ENCODE peak calls at places on chromosome 18, in nine cellular contexts. K is ovary, G is fibroblast of pulmonary artery, B is GM20000, J is cardiac muscle cell, Z is nephron progenitor cell, V is epithelial cell of esophagus, I is osteocyte, U is AG09309. L is an unnamed sample.
A peak's percentile ranks its signal among the peaks of the same experiment; 100 is the strongest.

GRCh38 chr18:14945984-14946383 is 198.0 kb downstream of the ANKRD30B start:
- DNase-seq in K (no peak), G (no peak), B (no peak), J (no peak), Z (no peak), V (no peak), I (peak; percentile 73), U (no peak), L (no peak)

GRCh38 chr18:11871501-11871900 is 20.3 kb downstream of the CHMP1B start:
- DNase-seq in K (no peak), G (no peak), B (peak; percentile 43), J (no peak), Z (no peak), V (peak; percentile 54), I (no peak), U (no peak), L (no peak)

GRCh38 chr18:7817596-7817995 is 250.5 kb downstream of the PTPRM start:
- DNase-seq in K (no peak), G (no peak), B (no peak), J (no peak), Z (no peak), V (no peak), I (no peak), U (no peak), L (no peak)

GRCh38 chr18:77766421-77766820 is 516.8 kb downstream of the GALR1 start:
- DNase-seq in K (no peak), G (no peak), B (no peak), J (no peak), Z (no peak), V (no peak), I (no peak), U (no peak), L (no peak)

GRCh38 chr18:56309104-56309503 is 329.3 kb downstream of the TXNL1 start:
- DNase-seq in K (no peak), G (peak; percentile 6), B (no peak), J (no peak), Z (no peak), V (no peak), I (no peak), U (no peak), L (no peak)

GRCh38 chr18:44876024-44876423 is 195.3 kb downstream of the SETBP1 start:
- DNase-seq in K (no peak), G (no peak), B (no peak), J (no peak), Z (no peak), V (no peak), I (no peak), U (no peak), L (no peak)

GRCh38 chr18:55489034-55489741 is 98.8 kb downstream of the TCF4 start:
- DNase-seq in K (no peak), G (no peak), B (no peak), J (peak; percentile 43), Z (no peak), V (no peak), I (no peak), U (no peak), L (no peak)

GRCh38 chr18:12308386-12309100 is 502 bp downstream of the TUBB6 start:
- DNase-seq in K (peak; percentile 89), G (peak; percentile 92), B (peak; percentile 87), J (peak; percentile 80), Z (peak; percentile 74), V (peak; percentile 84), I (peak; percentile 94), U (peak; percentile 67), L (peak; percentile 85)

GRCh38 chr18:54883816-54884604 is 55.7 kb downstream of the RAB27B start:
- DNase-seq in K (no peak), G (no peak), B (no peak), J (no peak), Z (no peak), V (peak; percentile 44), I (no peak), U (no peak), L (no peak)

GRCh38 chr18:44680271-44681038 is at the start of gene SETBP1:
- DNase-seq in K (peak; percentile 83), G (peak; percentile 40), B (peak; percentile 78), J (peak; percentile 72), Z (peak; percentile 70), V (peak; percentile 56), I (peak; percentile 89), U (peak; percentile 20), L (peak; percentile 84)

GRCh38 chr18:58257461-58257860 is 213.4 kb downstream of the NEDD4L start:
- DNase-seq in K (no peak), G (no peak), B (peak; percentile 66), J (no peak), Z (peak; percentile 23), V (no peak), I (no peak), U (no peak), L (no peak)

GRCh38 chr18:48767090-48767670 is 183.6 kb downstream of the SMAD7 start:
- DNase-seq in K (no peak), G (peak; percentile 46), B (no peak), J (peak; percentile 82), Z (peak; percentile 45), V (no peak), I (no peak), U (no peak), L (peak; percentile 65)

GRCh38 chr18:12088096-12088495 is 5.5 kb upstream of the ANKRD62 start:
- DNase-seq in K (no peak), G (no peak), B (no peak), J (no peak), Z (no peak), V (no peak), I (no peak), U (no peak), L (no peak)

GRCh38 chr18:62938006-62938405 is 222.7 kb downstream of the PHLPP1 start:
- DNase-seq in K (no peak), G (peak; percentile 43), B (no peak), J (no peak), Z (no peak), V (no peak), I (no peak), U (peak; percentile 58), L (no peak)

GRCh38 chr18:10032331-10032979 is 118.6 kb downstream of the VAPA start:
- DNase-seq in K (peak; percentile 62), G (no peak), B (peak; percentile 34), J (peak; percentile 23), Z (peak; percentile 39), V (no peak), I (no peak), U (no peak), L (no peak)
- TF ChIP-seq CTCF in K (no peak), G (peak; percentile 5), B (no peak), J (peak; percentile 47), Z (peak; percentile 35), V (no peak), I (peak; percentile 24), U (no peak), L (peak; percentile 45)

GRCh38 chr18:32712860-32713259 is 60.0 kb downstream of the KLHL14 start:
- DNase-seq in K (no peak), G (no peak), B (no peak), J (no peak), Z (no peak), V (no peak), I (no peak), U (no peak), L (no peak)

GRCh38 chr18:32711862-32712261 is 61.0 kb downstream of the KLHL14 start:
- DNase-seq in K (no peak), G (no peak), B (no peak), J (no peak), Z (no peak), V (no peak), I (no peak), U (no peak), L (no peak)

GRCh38 chr18:32717151-32717550 is 55.7 kb downstream of the KLHL14 start:
- DNase-seq in K (no peak), G (no peak), B (no peak), J (no peak), Z (no peak), V (no peak), I (no peak), U (no peak), L (no peak)

DNA sequence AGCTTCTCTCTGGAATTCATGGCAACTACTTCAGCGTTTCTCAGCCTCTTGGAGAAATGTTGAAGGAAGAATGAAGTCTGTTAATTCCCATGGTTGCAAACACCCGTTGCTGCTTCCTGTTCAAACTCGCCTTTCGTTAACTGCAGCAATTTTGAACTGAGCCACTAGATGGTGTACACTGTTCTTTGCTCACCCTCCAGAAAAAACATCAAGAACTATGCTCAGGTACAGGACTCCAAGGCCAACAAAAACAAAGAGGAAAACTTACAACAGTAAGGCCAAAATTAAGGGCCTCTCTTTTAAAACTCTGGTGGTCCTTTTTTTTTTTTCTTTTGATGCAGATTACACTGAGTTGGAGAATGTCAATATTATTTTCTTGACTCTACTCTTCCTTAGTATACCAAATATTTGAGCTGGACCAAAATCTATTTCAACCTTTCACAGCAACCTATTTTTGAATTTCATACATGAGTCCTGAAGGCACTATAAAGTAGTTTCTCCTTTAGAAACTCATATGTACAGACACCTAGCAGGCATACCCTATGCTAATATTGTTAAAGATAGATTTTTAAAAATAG is 58.2 kb downstream of the KLHL14 start:
- DNase-seq in K (no peak), G (peak; percentile 76), B (peak; percentile 48), J (peak; percentile 77), Z (peak; percentile 41), V (peak; percentile 76), I (no peak), U (peak; percentile 8), L (no peak)
- TF ChIP-seq CTCF in K (peak; percentile 34), G (peak; percentile 93), B (peak; percentile 62), J (peak; percentile 80), Z (peak; percentile 78), V (peak; percentile 91), I (peak; percentile 80), U (peak; percentile 61), L (peak; percentile 57)

GRCh38 chr18:74496508-74497307 is 545 bp downstream of the CNDP2 start:
- DNase-seq in K (peak; percentile 69), G (peak; percentile 51), B (peak; percentile 48), J (peak; percentile 73), Z (peak; percentile 71), V (peak; percentile 29), I (no peak), U (no peak), L (peak; percentile 76)
- TF ChIP-seq CTCF in K (no peak), G (no peak), B (no peak), J (peak; percentile 18), Z (no peak), V (no peak), I (peak; percentile 23), U (peak; percentile 14), L (no peak)

GRCh38 chr18:78984941-78985784 is 5.5 kb downstream of the SALL3 start:
- DNase-seq in K (no peak), G (peak; percentile 29), B (peak; percentile 77), J (peak; percentile 73), Z (peak; percentile 55), V (peak; percentile 51), I (no peak), U (no peak), L (no peak)
- TF ChIP-seq CTCF in K (no peak), G (no peak), B (peak; percentile 59), J (peak; percentile 26), Z (peak; percentile 45), V (peak; percentile 47), I (no peak), U (no peak), L (no peak)